ENCODE peak calls at places on chromosomes 4 and X, in four cellular contexts. G is CD8-positive, alpha-beta T cell; K is cardiac muscle cell; B is gastrocnemius medialis. M is an unnamed sample.

GRCh38 chrX:31717474-31717873 is 645.6 kb upstream of the FTHL17 start:
- DNase-seq in G (no peak), B (no peak), K (no peak), M (no peak)

GRCh38 chr4:3644849-3645627 is 112.8 kb upstream of the LRPAP1 start:
- DNase-seq in G (no peak), B (peak; percentile 16), K (no peak), M (no peak)

GRCh38 chrX:40663078-40663740 is 15.8 kb upstream of the CXorf38 start:
- DNase-seq in B (no peak), K (no peak), G (no peak), M (no peak)

GRCh38 chr4:24321151-24321550 is 263.2 kb downstream of the DHX15 start:
- DNase-seq in B (no peak), K (no peak), G (no peak), M (peak; percentile 20)

GRCh38 chrX:129686422-129686948 is 31.7 kb upstream of the APLN start:
- DNase-seq in B (no peak), K (no peak), G (no peak), M (no peak)

GRCh38 chrX:118370921-118371624 is 25.2 kb downstream of the WDR44 start:
- DNase-seq in B (no peak), G (no peak), K (no peak), M (no peak)

GRCh38 chrX:121642415-121642814 is 595.0 kb downstream of the GLUD2 start:
- DNase-seq in G (no peak), K (no peak), B (no peak), M (peak; percentile 3)

GRCh38 chr4:86496094-86497060 is 97.7 kb upstream of the PTPN13 start:
- DNase-seq in B (no peak), G (no peak), K (peak; percentile 49), M (no peak)

GRCh38 chr4:1628892-1629703 is 55.0 kb downstream of the FAM53A start:
- DNase-seq in G (peak; percentile 53), K (peak; percentile 73), B (peak; percentile 32), M (no peak)

GRCh38 chr4:25503779-25504178 is 126.7 kb downstream of the ANAPC4 start:
- DNase-seq in K (no peak), G (no peak), B (no peak), M (no peak)

GRCh38 chr4:20085653-20086052 is 166.1 kb upstream of the SLIT2 start:
- DNase-seq in G (no peak), K (no peak), B (no peak), M (no peak)

GRCh38 chr4:16860506-16860905 is 37.9 kb downstream of the LDB2 start:
- DNase-seq in G (no peak), B (no peak), K (no peak), M (no peak)

GRCh38 chr4:111847256-111848108 is 297.8 kb upstream of the FAM241A start:
- DNase-seq in G (no peak), B (no peak), K (no peak), M (no peak)

GRCh38 chrX:44785652-44786051 is 58.2 kb upstream of the DUSP21 start:
- DNase-seq in G (no peak), K (no peak), B (no peak), M (peak; percentile 61)

GRCh38 chr4:80239480-80239879 is 27.0 kb upstream of the FGF5 start:
- DNase-seq in B (no peak), G (no peak), K (no peak), M (no peak)

GRCh38 chrX:124902953-124903352 is 416.7 kb upstream of the TEX13C start:
- DNase-seq in G (no peak), K (no peak), B (no peak), M (no peak)

GRCh38 chrX:136395271-136395670 is 92.5 kb upstream of the BRS3 start:
- DNase-seq in K (no peak), B (no peak), G (no peak), M (no peak)

GRCh38 chr4:89259435-89260028 is 48.1 kb downstream of the GPRIN3 start:
- DNase-seq in K (peak; percentile 58), G (no peak), B (no peak), M (no peak)

GRCh38 chrX:119573840-119574393 is 446 bp upstream of the UBE2A start:
- DNase-seq in B (peak; percentile 16), K (peak; percentile 45), G (no peak), M (no peak)

GRCh38 chr4:15695240-15695699 is 7.6 kb upstream of the BST1 start:
- DNase-seq in G (no peak), K (no peak), B (no peak), M (peak; percentile 87)

GRCh38 chr4:81355136-81355535 is 116.6 kb downstream of the RASGEF1B start:
- DNase-seq in B (no peak), G (no peak), K (no peak), M (no peak)

GRCh38 chrX:41377624-41378023 is 43.7 kb downstream of the DDX3X start:
- DNase-seq in G (no peak), K (no peak), B (no peak), M (no peak)

GRCh38 chrX:121836000-121836399 is 788.6 kb downstream of the GLUD2 start:
- DNase-seq in K (no peak), G (no peak), B (no peak), M (no peak)

GRCh38 chr4:165905405-165906027 is 32.5 kb downstream of the TLL1 start:
- DNase-seq in K (no peak), G (no peak), B (no peak), M (peak; percentile 37)

GRCh38 chr4:7234355-7235029 is 42.2 kb downstream of the SORCS2 start:
- DNase-seq in B (no peak), G (no peak), K (no peak), M (no peak)

GRCh38 chr4:140095694-140096482 is 58.1 kb downstream of the MAML3 start:
- DNase-seq in K (peak; percentile 52), G (peak; percentile 8), B (peak; percentile 31), M (no peak)

GRCh38 chr4:578451-579443 is 2.7 kb upstream of the TMEM271 start:
- DNase-seq in B (no peak), G (no peak), K (no peak), M (no peak)

GRCh38 chrX:65596270-65596669 is 61.7 kb upstream of the LAS1L start:
- DNase-seq in K (no peak), B (peak; percentile 13), G (no peak), M (no peak)

GRCh38 chrX:86121916-86122315 is 26.3 kb upstream of the DACH2 start:
- DNase-seq in G (no peak), K (no peak), B (no peak), M (no peak)

GRCh38 chr4:86967061-86967460 is 32.2 kb downstream of the AFF1 start:
- DNase-seq in K (no peak), G (no peak), B (no peak), M (no peak)

GRCh38 chr4:170259631-170260153 is 169.9 kb upstream of the AADAT start:
- DNase-seq in G (no peak), K (peak; percentile 97), B (no peak), M (peak; percentile 70)

GRCh38 chr4:147924604-147925412 is 192.9 kb downstream of the ARHGAP10 start:
- DNase-seq in G (no peak), B (no peak), K (peak; percentile 39), M (no peak)

GRCh38 chrX:57155171-57155570 is 18.0 kb upstream of the SPIN2A start:
- DNase-seq in G (no peak), B (no peak), K (no peak), M (no peak)

GRCh38 chr4:185721949-185722316 is 90.1 kb downstream of the SORBS2 start:
- DNase-seq in G (no peak), B (no peak), K (no peak), M (no peak)

DNA sequence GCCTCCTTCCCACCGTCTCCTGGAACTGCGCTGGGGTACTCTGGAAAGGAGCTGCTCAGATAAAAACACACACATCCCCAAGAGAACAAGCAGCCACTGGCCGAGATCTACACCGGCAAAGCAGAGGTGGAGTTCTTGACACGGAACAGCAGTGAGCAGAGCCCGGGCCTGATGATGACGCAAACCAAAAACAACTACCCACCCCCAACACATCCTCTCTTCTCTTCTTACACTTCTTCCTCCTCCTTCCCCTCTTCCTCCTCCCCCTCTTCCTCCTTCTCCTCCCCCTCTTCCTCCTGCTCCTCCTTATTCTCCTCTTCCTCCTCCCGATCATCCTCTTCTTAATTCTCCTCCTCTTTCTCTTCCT is 4.6 kb downstream of the PNMA5 start:
- DNase-seq in B (no peak), K (no peak), G (no peak), M (no peak)
- H3K27ac ChIP-seq in B (no peak overlapping the region), K (no peak overlapping the region), G (no peak overlapping the region), M (no peak overlapping the region)

GRCh38 chr4:176290520-176290919 is 21.5 kb upstream of the ASB5 start:
- DNase-seq in B (no peak), K (no peak), G (no peak), M (no peak)
- H3K27ac ChIP-seq in B (no peak overlapping the region), K (no peak overlapping the region), G (no peak overlapping the region), M (no peak overlapping the region)

GRCh38 chr4:91171217-91171616 is 1044.0 kb downstream of the CCSER1 start:
- DNase-seq in K (no peak), B (no peak), G (no peak), M (peak; percentile 1)
- H3K27ac ChIP-seq in K (no peak overlapping the region), B (no peak overlapping the region), G (no peak overlapping the region), M (no peak overlapping the region)

DNA sequence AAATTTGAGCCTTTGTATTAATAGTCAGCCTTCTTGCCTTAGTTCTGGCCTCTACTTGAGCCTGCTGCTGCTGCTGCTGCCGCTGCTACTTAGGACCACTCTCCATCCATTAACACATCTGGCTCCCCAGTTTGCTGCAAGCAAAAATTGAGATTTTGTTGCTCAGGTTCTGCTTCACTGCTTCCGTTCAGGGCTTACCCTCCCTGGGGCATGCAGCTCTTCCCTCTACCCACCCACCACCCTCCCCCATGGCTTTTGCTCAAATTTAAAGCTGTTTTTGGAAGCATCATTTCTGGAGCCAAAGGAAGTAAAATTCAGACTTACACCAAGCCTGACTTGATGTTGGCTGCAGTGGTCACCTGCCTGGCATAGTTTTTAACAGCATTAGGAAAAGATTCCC is 28.9 kb upstream of the FRMPD3 start:
- DNase-seq in G (no peak), B (no peak), K (no peak), M (no peak)
- H3K27ac ChIP-seq in G (no peak overlapping the region), B (no peak overlapping the region), K (no peak overlapping the region), M (no peak overlapping the region)

GRCh38 chr4:70678383-70678999 is 9.8 kb upstream of the UTP3 start:
- DNase-seq in G (no peak), B (no peak), K (no peak), M (no peak)

GRCh38 chr4:70676554-70677090 is 10.3 kb upstream of the JCHAIN start:
- DNase-seq in K (no peak), B (no peak), G (no peak), M (no peak)

GRCh38 chr4:70681730-70682129 is 6.6 kb upstream of the UTP3 start:
- DNase-seq in G (no peak), K (no peak), B (no peak), M (no peak)
- H3K27ac ChIP-seq in G (no peak overlapping the region), K (no peak overlapping the region), B (no peak overlapping the region), M (no peak overlapping the region)